ENCODE peak calls at places on chromosomes 5 and 9, in four cellular contexts. A, Y, J and R are unnamed samples.

GRCh38 chr9:86713456-86713855 is 233.8 kb downstream of the GAS1 start:
- DNase-seq in A (no peak), Y (no peak), J (no peak), R (no peak)

GRCh38 chr9:136567651-136568287 is 21.9 kb upstream of the NOTCH1 start:
- DNase-seq in A (no peak), Y (peak), J (peak), R (no peak)

GRCh38 chr5:143106175-143106574 is 297.3 kb downstream of the NR3C1 start:
- DNase-seq in A (peak), Y (no peak), J (peak), R (no peak)

GRCh38 chr5:177220576-177220975 is 82.9 kb downstream of the RAB24 start:
- DNase-seq in A (no peak), Y (no peak), J (no peak), R (no peak)

GRCh38 chr9:123957731-123958130 is 27.8 kb upstream of the DENND1A start:
- DNase-seq in A (no peak), Y (no peak), J (no peak), R (no peak)

GRCh38 chr5:149641000-149641576 is 59.8 kb downstream of the ARHGEF37 start:
- DNase-seq in A (peak), Y (peak), J (no peak), R (no peak)

GRCh38 chr5:126369995-126370731 is 53.0 kb upstream of the GRAMD2B start:
- DNase-seq in A (no peak), Y (no peak), J (no peak), R (no peak)

GRCh38 chr5:20368581-20368980 is 380.6 kb upstream of the CDH18 start:
- DNase-seq in A (no peak), Y (no peak), J (no peak), R (no peak)

GRCh38 chr9:96048116-96048953 is 172.8 kb downstream of the ERCC6L2 start:
- DNase-seq in A (no peak), Y (no peak), J (peak), R (no peak)

GRCh38 chr5:92922231-92922967 is 658.6 kb downstream of the NR2F1-AS1 start:
- DNase-seq in A (no peak), Y (no peak), J (no peak), R (no peak)

GRCh38 chr9:36597412-36598178 is 24.9 kb downstream of the MELK start:
- DNase-seq in A (no peak), Y (no peak), J (no peak), R (no peak)

GRCh38 chr5:36607838-36608783 is 1.7 kb downstream of the SLC1A3 start:
- DNase-seq in A (no peak), Y (no peak), J (no peak), R (no peak)

GRCh38 chr9:37037744-37038640 is 3.9 kb upstream of the PAX5 start:
- DNase-seq in A (no peak), Y (no peak), J (no peak), R (no peak)

GRCh38 chr9:89518466-89519392 is 20.8 kb upstream of the SEMA4D start:
- DNase-seq in A (no peak), Y (no peak), J (no peak), R (no peak)

GRCh38 chr5:87674235-87674634 is 261.5 kb upstream of the CCNH start:
- DNase-seq in A (no peak), Y (no peak), J (no peak), R (no peak)

GRCh38 chr9:8095531-8096223 is 296.1 kb upstream of the DMAC1 start:
- DNase-seq in A (no peak), Y (no peak), J (no peak), R (no peak)

GRCh38 chr5:172839669-172840068 is 5.6 kb downstream of the ERGIC1 start:
- DNase-seq in A (no peak), Y (no peak), J (no peak), R (no peak)

GRCh38 chr5:10689391-10690081 is 71.5 kb downstream of the DAP start:
- DNase-seq in A (no peak), Y (no peak), J (no peak), R (peak)

GRCh38 chr5:179060116-179061008 is at the start of gene ZNF354C:
- DNase-seq in A (peak), Y (peak), J (peak), R (peak)

GRCh38 chr5:154901276-154901675 is 36.7 kb downstream of the GEMIN5 start:
- DNase-seq in A (no peak), Y (no peak), J (no peak), R (no peak)

GRCh38 chr5:96054272-96055030 is 92.8 kb upstream of the ELL2 start:
- DNase-seq in A (no peak), Y (no peak), J (no peak), R (no peak)

GRCh38 chr5:33806736-33807442 is 84.9 kb downstream of the ADAMTS12 start:
- DNase-seq in A (no peak), Y (no peak), J (no peak), R (no peak)

GRCh38 chr5:157189223-157189622 is 8.6 kb downstream of the ITK start:
- DNase-seq in A (no peak), Y (no peak), J (no peak), R (no peak)

GRCh38 chr5:175206651-175207050 is 237.3 kb downstream of the DRD1 start:
- DNase-seq in A (no peak), Y (no peak), J (no peak), R (no peak)

GRCh38 chr9:35664531-35665470 is at the start of gene ARHGEF39:
- DNase-seq in A (peak), Y (peak), J (peak), R (no peak)

GRCh38 chr9:81717061-81717746 is 27.9 kb upstream of the TLE1 start:
- DNase-seq in A (peak), Y (no peak), J (no peak), R (no peak)

GRCh38 chr9:130225586-130225985 is 40.0 kb upstream of the HMCN2 start:
- DNase-seq in A (no peak), Y (peak), J (no peak), R (no peak)

GRCh38 chr5:127650022-127650421 is 1.1 kb downstream of the CTXN3 start:
- DNase-seq in A (no peak), Y (no peak), J (no peak), R (no peak)

GRCh38 chr9:127386249-127386648 is 10.7 kb upstream of the SLC2A8 start:
- DNase-seq in A (peak), Y (no peak), J (no peak), R (no peak)

GRCh38 chr5:93598141-93598996 is 15.3 kb downstream of the NR2F1 start:
- DNase-seq in A (no peak), Y (peak), J (no peak), R (no peak)

GRCh38 chr5:64074533-64074932 is 91.1 kb upstream of the RNF180 start:
- DNase-seq in A (no peak), Y (no peak), J (no peak), R (peak)

GRCh38 chr9:13732290-13732689 is 452.8 kb upstream of the MPDZ start:
- DNase-seq in A (no peak), Y (no peak), J (no peak), R (no peak)

GRCh38 chr5:111494350-111494999 is 17.9 kb downstream of the STARD4 start:
- DNase-seq in A (no peak), Y (no peak), J (no peak), R (no peak)

GRCh38 chr9:34589371-34589655 is 211 bp downstream of the CNTFR start:
- DNase-seq in A (no peak), Y (no peak), J (no peak), R (no peak)

GRCh38 chr9:83986223-83986622 is 5.6 kb downstream of the RMI1 start:
- DNase-seq in A (no peak), Y (no peak), J (no peak), R (no peak)

GRCh38 chr5:113081881-113082546 is 105.4 kb downstream of the DCP2 start:
- DNase-seq in A (no peak), Y (no peak), J (no peak), R (no peak)

GRCh38 chr5:138024117-138024516 is 8.8 kb downstream of the FAM13B start:
- DNase-seq in A (no peak), Y (no peak), J (no peak), R (no peak)

GRCh38 chr5:109911731-109912130 is 222.0 kb downstream of the MAN2A1 start:
- DNase-seq in A (no peak), Y (no peak), J (no peak), R (no peak)

GRCh38 chr5:39203951-39204350 is 15.4 kb downstream of the FYB1 start:
- DNase-seq in A (no peak), Y (no peak), J (no peak), R (no peak)

GRCh38 chr5:39203291-39203922 is 16.0 kb downstream of the FYB1 start:
- DNase-seq in A (no peak), Y (no peak), J (no peak), R (no peak)

GRCh38 chr5:39201795-39202593 is 17.4 kb downstream of the FYB1 start:
- DNase-seq in A (no peak), Y (no peak), J (no peak), R (no peak)

GRCh38 chr5:39201160-39201794 is 18.1 kb downstream of the FYB1 start:
- DNase-seq in A (no peak), Y (no peak), J (no peak), R (no peak)

GRCh38 chr5:39202594-39203290 is 16.6 kb downstream of the FYB1 start:
- DNase-seq in A (no peak), Y (no peak), J (no peak), R (no peak)
- H3K4me3 ChIP-seq in A (peak), Y (no peak), J (no peak), R (no peak)

DNA sequence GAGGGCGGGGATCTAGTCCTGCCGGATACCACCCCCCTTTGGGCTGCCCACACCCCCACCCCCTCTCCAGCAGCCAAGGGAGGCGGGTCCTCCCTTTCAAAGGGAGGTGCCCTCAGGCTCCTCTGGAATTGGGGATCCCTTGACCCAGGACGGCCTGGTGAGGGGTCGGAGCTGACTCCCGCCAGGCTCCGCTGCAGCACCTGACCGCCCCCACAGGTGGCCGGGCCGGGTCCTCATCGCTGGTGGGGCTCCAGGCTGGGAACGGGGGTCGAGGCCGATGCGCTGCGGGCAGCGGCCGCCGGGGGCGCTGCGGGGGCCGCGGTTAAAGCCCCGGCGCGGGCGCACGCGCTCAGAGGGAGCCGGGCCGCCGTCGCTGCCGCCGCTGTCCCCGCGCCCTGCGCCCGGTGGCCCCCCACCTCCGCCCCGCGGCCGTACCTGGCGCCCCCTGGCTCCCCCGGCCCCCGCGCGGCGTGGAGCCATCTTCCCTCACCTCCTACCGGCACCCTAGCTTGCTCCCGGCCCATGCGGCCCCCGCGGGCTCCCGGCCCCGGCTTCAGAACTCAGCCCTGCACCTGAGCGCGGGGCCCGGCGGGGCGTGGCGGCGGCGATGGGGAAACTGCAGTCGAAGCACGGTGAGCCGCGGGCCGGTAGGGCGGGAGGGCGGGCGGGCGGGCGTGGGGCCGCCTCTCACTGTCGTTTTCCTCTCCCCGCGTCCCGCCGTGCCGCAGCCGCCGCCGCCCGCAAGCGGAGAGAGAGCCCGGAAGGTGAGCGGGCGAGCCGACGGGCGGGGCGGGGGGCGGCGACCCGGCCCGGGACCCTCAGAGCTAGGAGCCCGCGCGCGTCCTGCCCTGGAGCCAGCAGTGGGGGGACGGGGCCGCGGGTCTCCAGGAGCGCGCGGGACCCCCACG is at the start of gene NKD2:
- DNase-seq in A (peak), Y (peak), J (peak), R (no peak)
- H3K27ac ChIP-seq in A (no peak), Y (no peak), J (no peak), R (no peak)

GRCh38 chr5:88879724-88880123 is 3.3 kb downstream of the MEF2C start:
- DNase-seq in A (no peak), Y (no peak), J (no peak), R (no peak)

GRCh38 chr5:88878976-88879375 is 4.0 kb downstream of the MEF2C start:
- DNase-seq in A (no peak), Y (no peak), J (no peak), R (no peak)

GRCh38 chr5:88875609-88876234 is 7.3 kb downstream of the MEF2C start:
- DNase-seq in A (no peak), Y (no peak), J (no peak), R (no peak)

GRCh38 chr5:88876714-88877113 is 6.3 kb downstream of the MEF2C start:
- DNase-seq in A (no peak), Y (no peak), J (no peak), R (no peak)

DNA sequence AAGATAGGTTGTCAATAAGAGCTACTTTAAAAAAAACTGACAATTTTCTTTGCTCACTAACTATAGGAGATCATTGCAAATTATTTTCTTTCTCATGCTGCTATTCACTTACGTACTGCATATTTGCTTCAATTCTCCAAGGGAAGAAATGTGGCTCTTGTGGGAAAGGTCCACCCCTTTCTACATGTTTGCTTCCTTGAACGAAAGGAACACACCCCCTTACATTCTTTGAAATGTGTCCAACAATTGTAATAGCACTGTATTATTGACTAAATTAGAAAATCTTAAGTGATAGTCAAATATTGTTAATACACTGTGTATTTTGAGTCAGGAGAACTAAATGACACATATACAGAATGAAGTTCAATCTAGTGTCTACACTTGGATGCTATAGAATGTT is 5.2 kb downstream of the MEF2C start:
- DNase-seq in A (no peak), Y (no peak), J (no peak), R (no peak)
- H3K4me3 ChIP-seq in A (no peak), Y (peak), J (no peak), R (no peak)

GRCh38 chr5:123709422-123709821 is 197.4 kb downstream of the CSNK1G3 start:
- DNase-seq in A (no peak), Y (no peak), J (no peak), R (no peak)
- H3K27ac ChIP-seq in A (no peak), Y (no peak), J (no peak), R (no peak)

GRCh38 chr5:132677682-132678400 is 4.1 kb downstream of the IL4 start:
- DNase-seq in A (no peak), Y (no peak), J (no peak), R (no peak)

GRCh38 chr5:132673939-132674630 is at the start of gene IL4:
- DNase-seq in A (no peak), Y (no peak), J (no peak), R (no peak)

GRCh38 chr5:132674671-132675506 is 1.1 kb downstream of the IL4 start:
- DNase-seq in A (no peak), Y (no peak), J (peak), R (no peak)

GRCh38 chr5:132677191-132677590 is 3.4 kb downstream of the IL4 start:
- DNase-seq in A (peak), Y (no peak), J (peak), R (no peak)

DNA sequence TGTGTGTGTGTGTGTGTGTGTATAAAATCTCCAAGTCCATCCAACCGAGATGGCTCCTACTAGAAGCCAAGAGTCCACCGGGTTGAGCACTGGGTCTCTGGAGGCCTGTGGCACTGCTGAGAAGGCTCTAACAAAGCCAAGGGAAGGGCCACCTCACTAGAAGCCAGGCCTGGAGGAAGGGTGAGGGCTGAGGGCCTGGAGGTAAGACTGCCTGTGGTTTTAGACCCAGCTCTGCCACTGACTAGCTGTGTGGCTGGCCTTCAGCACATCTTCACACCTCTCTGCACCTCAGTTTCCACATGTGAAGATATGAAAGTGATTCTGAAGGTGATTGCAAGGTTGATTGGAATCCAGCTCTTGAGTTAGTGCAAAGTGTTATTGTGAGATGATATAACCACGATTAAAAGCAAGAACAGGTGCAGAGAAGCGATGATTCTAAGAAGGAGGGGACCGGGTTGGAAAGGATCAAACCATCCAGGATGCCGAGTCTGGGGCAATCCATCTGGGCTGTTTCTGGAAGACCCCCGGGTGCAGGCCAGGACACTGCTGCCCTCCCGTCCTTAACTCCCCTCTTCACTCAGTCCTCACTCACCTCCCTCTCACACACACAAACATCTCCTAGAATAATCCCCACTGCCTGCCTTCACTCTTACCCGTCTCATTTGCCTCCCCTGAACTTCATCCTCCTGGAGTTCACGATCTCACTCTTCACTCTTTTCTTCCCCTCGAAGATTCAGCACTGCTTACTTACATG is 2.3 kb downstream of the IL4 start:
- DNase-seq in A (peak), Y (no peak), J (no peak), R (no peak)
- H3K4me3 ChIP-seq in A (no peak), Y (no peak), J (no peak), R (no peak)

GRCh38 chr5:62690421-62690820 is 111.8 kb downstream of the LRRC70 start:
- DNase-seq in A (no peak), Y (no peak), J (no peak), R (no peak)
- H3K27ac ChIP-seq in A (no peak), Y (no peak), J (no peak), R (no peak)